ENCODE peak calls at places on chromosomes 11 and 22, in eight cellular contexts. E, F, W, C, G, A, Y and N are unnamed samples.

GRCh38 chr11:31477528-31478255 is 31.7 kb downstream of the IMMP1L start:
- DNase-seq in A (no peak), Y (no peak), G (no peak), F (no peak), C (no peak), W (peak; percentile 32), E (no peak), N (no peak)

GRCh38 chr11:27672836-27673464 is 27.3 kb downstream of the BDNF start:
- DNase-seq in A (no peak), C (no peak), Y (no peak), G (no peak), W (no peak), E (no peak), F (no peak), N (peak; percentile 26)

GRCh38 chr11:115576606-115577005 is 72.4 kb upstream of the CADM1 start:
- DNase-seq in Y (no peak), W (no peak), F (no peak), E (no peak), C (no peak), G (no peak), A (no peak), N (no peak)

GRCh38 chr11:17762309-17762974 is 27.9 kb downstream of the KCNC1 start:
- DNase-seq in A (peak; percentile 28), C (no peak), E (peak; percentile 2), Y (no peak), W (no peak), F (no peak), G (no peak), N (no peak)

GRCh38 chr22:38172489-38173155 is 9.0 kb downstream of the PLA2G6 start:
- DNase-seq in F (peak; percentile 93), W (no peak), E (no peak), C (peak; percentile 90), G (peak; percentile 98), A (no peak), Y (no peak), N (no peak)

GRCh38 chr11:31757245-31757835 is 53.8 kb downstream of the PAX6 start:
- DNase-seq in G (no peak), W (no peak), Y (no peak), A (no peak), C (no peak), E (no peak), F (no peak), N (no peak)

GRCh38 chr11:123035831-123036230 is 26.1 kb downstream of the HSPA8 start:
- DNase-seq in G (no peak), W (no peak), Y (no peak), F (no peak), C (no peak), E (no peak), A (no peak), N (no peak)

GRCh38 chr11:2577071-2578005 is 122.5 kb downstream of the KCNQ1OT1 start:
- DNase-seq in F (no peak), W (peak; percentile 25), E (no peak), G (no peak), C (no peak), Y (no peak), A (no peak), N (no peak)

GRCh38 chr11:79236541-79236971 is 204.3 kb downstream of the TENM4 start:
- DNase-seq in A (no peak), C (no peak), G (no peak), E (no peak), W (no peak), Y (no peak), F (no peak), N (no peak)

GRCh38 chr11:60208951-60209350 is 26.1 kb upstream of the MS4A6A start:
- DNase-seq in Y (no peak), F (no peak), G (no peak), C (no peak), E (no peak), W (no peak), A (no peak), N (no peak)
- TF ChIP-seq POLR2AphosphoS5 in Y (no peak), F (no peak), G (no peak), C (no peak), E (no peak), W (no peak), A (no peak), N (no peak)

GRCh38 chr11:76234704-76235232 is 28.5 kb upstream of the WNT11 start:
- DNase-seq in W (no peak), Y (no peak), C (no peak), A (no peak), E (no peak), G (no peak), F (peak; percentile 26), N (no peak)

GRCh38 chr11:76232026-76232665 is 25.8 kb upstream of the WNT11 start:
- DNase-seq in F (no peak), G (no peak), A (no peak), E (peak; percentile 17), Y (no peak), W (no peak), C (no peak), N (no peak)

GRCh38 chr11:76233936-76234703 is 27.8 kb upstream of the WNT11 start:
- DNase-seq in E (peak; percentile 37), G (peak; percentile 9), F (no peak), W (peak; percentile 74), C (no peak), A (no peak), Y (no peak), N (peak; percentile 51)

GRCh38 chr11:76231339-76231738 is 25.0 kb upstream of the WNT11 start:
- DNase-seq in W (no peak), C (no peak), F (no peak), E (no peak), Y (no peak), A (no peak), G (no peak), N (no peak)

DNA sequence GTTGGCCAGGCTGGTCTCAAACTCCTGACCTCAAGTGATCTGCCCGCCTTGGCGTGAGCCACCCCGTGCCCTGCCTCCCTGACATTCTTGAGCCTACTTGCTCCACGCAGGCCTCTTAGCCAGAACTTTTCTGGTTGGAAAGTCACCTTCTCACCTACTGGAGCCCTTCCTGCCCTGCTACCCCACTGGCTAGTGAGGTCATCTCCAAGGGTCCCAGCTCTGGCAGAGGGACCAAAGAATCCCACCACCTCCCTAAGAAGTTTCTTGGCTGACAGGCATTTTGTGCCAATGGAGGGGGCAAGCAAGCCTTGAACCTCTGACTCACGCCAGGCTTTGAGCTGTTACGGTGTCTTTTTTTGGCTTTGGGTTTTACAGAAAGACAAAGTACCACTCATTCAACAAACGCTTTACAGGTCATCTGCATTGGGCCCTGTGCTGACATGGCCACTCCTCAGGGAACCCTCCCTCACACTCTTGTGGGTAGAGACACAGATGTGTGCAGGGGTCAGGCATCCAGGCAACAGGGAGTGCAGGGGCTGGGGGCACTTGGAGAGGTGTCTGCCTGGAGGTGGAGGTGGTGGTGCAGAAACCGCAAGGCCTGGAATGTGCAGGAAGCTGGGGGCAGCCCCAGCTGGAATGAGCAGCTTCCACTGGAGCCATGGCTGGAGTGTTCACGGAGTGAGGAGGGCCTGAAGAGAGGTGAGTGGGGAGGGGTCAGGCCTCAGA is 27.1 kb upstream of the WNT11 start:
- DNase-seq in C (no peak), A (no peak), Y (no peak), G (no peak), E (no peak), W (no peak), F (no peak), N (no peak)
- H3K4me1 ChIP-seq in C (no peaks in the 10 kb centered on the region), A (peaks cover 20% of the 10 kb centered on the region), Y (peaks cover 8% of the 10 kb centered on the region), G (peaks cover 8% of the 10 kb centered on the region), E (peaks cover 34% of the 10 kb centered on the region), W (no peaks in the 10 kb centered on the region), F (peaks cover 21% of the 10 kb centered on the region), N (peaks cover 5% of the 10 kb centered on the region)

DNA sequence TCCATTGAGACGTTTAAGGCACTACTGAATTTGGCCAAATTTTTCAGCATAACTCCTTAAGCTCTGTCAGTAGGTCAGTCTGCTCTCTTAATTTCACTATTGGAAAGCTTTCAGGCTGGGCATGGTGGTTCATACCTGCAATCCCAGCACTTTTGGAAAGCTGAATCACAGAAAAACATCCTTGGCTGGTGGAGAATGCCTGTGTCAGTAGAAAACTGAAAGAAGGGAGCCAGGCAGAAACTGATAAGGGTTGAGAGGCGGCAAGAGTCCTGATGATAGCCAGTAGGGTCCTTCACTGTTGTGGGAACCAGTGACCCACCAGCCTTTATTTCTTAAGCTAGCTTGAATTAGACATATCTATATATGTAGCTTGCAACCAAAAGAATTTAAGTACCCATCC is 22.6 kb downstream of the NEU3 start:
- DNase-seq in G (no peak), A (no peak), C (no peak), Y (no peak), E (no peak), W (no peak), F (no peak), N (no peak)
- TF ChIP-seq POLR2AphosphoS5 in G (no peak), A (no peak), C (no peak), Y (no peak), E (no peak), W (no peak), F (no peak), N (no peak)

GRCh38 chr22:39474351-39474991 is 17.7 kb downstream of the MGAT3 start:
- DNase-seq in A (no peak), E (no peak), W (peak; percentile 70), C (no peak), F (no peak), G (no peak), Y (no peak), N (peak; percentile 79)

GRCh38 chr22:39470462-39471335 is 13.9 kb downstream of the MGAT3 start:
- DNase-seq in A (no peak), Y (no peak), C (no peak), E (no peak), W (peak; percentile 59), F (no peak), G (no peak), N (no peak)

GRCh38 chr22:39473856-39474255 is 17.0 kb downstream of the MGAT3 start:
- DNase-seq in Y (no peak), E (no peak), A (no peak), G (no peak), C (no peak), W (no peak), F (no peak), N (no peak)

GRCh38 chr22:39471421-39472141 is 14.8 kb downstream of the MGAT3 start:
- DNase-seq in C (no peak), Y (no peak), A (no peak), E (peak; percentile 83), W (no peak), G (peak; percentile 8), F (no peak), N (no peak)

DNA sequence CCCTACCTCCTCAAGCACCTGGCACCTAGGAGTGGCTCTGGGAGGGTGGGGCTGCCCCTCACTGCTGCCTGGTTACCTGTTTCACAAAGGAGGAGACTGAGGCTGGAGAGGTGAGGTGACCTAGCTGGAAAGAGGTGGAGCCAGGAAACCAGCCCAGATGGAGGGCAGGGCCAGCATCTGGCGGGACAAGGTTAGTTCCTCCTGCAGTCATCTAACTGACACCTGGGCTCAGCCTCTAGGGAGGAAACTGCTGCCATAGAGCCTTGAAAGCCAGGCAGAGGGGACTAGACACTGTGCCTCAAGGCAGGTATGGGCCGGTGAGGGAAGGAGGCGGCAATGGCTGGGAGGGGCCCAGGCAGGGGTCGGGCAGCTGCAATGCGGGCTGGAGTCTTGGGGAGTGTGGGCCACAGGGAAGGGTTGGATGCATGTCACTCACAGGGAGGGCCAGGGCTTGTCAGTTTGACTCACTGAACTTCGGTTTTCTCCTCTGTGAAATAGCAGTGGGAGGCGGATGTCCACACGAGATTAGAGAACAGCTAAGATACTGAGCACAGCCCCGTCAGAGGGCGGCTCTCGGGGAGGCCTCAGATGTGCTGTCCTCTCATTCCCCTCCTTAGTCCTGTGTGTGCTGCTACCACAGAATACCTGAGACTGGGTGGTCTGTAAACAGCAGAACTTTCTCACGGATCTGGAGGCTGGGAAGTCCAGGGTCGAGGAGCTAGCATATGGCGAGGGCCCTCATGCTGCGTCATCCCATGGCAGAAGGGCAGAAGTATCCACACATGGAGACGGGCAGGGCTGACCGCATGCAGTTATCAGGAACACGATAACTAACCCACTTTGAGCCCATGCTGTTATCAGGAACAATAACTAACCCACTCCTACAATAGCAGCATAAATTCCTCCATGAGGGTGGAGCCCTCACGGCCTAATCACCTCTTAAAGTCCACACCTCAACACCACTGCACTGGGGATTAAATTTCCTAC is 16.1 kb downstream of the MGAT3 start:
- DNase-seq in F (peak; percentile 72), C (no peak), G (no peak), Y (no peak), W (no peak), A (no peak), E (no peak), N (no peak)
- H3K4me1 ChIP-seq in F (peaks cover 74% of the 10 kb centered on the region), C (no peaks in the 10 kb centered on the region), G (peaks cover 3% of the 10 kb centered on the region), Y (peaks cover 39% of the 10 kb centered on the region), W (peaks cover 8% of the 10 kb centered on the region), A (no peaks in the 10 kb centered on the region), E (peaks cover 34% of the 10 kb centered on the region), N (peaks cover 49% of the 10 kb centered on the region)